ENCODE peak calls at places on chromosomes 16 and 17, in eight cellular contexts. Q is PC-3, Y is breast epithelium, Z is thyroid gland, V is fibroblast of lung, C is lung, U is psoas muscle, A is body of pancreas. B is an unnamed sample. For H3K36me3 and H3K4me1, the result is how much of the 10 kb centered on the place peaks cover.

GRCh38 chr16:78684655-78685400 is 585.4 kb downstream of the WWOX start:
- DNase-seq in A (peak), C (no peak), U (peak), Y (no peak), Q (no peak), Z (no peak), V (peak), B (peak)

GRCh38 chr16:74582984-74583383 is 23.9 kb downstream of the GLG1 start:
- DNase-seq in Y (no peak), A (no peak), C (no peak), V (no peak), U (no peak), Z (no peak), Q (no peak), B (no peak)

GRCh38 chr17:64662774-64663367 is 764 bp upstream of the SMURF2 start:
- DNase-seq in Y (no peak), U (no peak), A (no peak), Z (no peak), C (no peak), V (no peak), Q (peak), B (no peak)

GRCh38 chr17:82948081-82948511 is 108.3 kb upstream of the ZNF750 start:
- DNase-seq in C (no peak), Y (no peak), U (peak), Z (no peak), A (no peak), Q (no peak), V (no peak), B (no peak)

GRCh38 chr17:59845595-59846390 is 47.0 kb downstream of the TUBD1 start:
- DNase-seq in Y (peak), U (peak), V (peak), A (peak), Z (peak), C (peak), Q (peak), B (no peak)

GRCh38 chr16:72221216-72221995 is 49.5 kb upstream of the PMFBP1 start:
- DNase-seq in V (no peak), U (no peak), Y (no peak), Z (no peak), Q (no peak), C (no peak), A (no peak), B (no peak)

GRCh38 chr16:83914091-83914710 is 15.3 kb downstream of the MLYCD start:
- DNase-seq in C (no peak), Z (no peak), V (no peak), A (no peak), Y (no peak), U (no peak), Q (no peak), B (no peak)

GRCh38 chr16:88915639-88916327 is 49.3 kb upstream of the PABPN1L start:
- DNase-seq in V (no peak), C (no peak), Q (no peak), U (no peak), Z (no peak), Y (no peak), A (no peak), B (no peak)

GRCh38 chr16:67538666-67539101 is 10.1 kb downstream of the RIPOR1 start:
- DNase-seq in C (no peak), Q (no peak), Y (no peak), U (no peak), V (peak), A (no peak), Z (no peak), B (no peak)

GRCh38 chr17:34254146-34254545 is 939 bp upstream of the CCL2 start:
- DNase-seq in C (no peak), Z (no peak), Q (no peak), U (no peak), Y (no peak), A (no peak), V (peak), B (no peak)

GRCh38 chr16:84537431-84538151 is 33.1 kb upstream of the MEAK7 start:
- DNase-seq in Q (no peak), A (no peak), Y (no peak), V (no peak), Z (no peak), U (no peak), C (no peak), B (no peak)

GRCh38 chr16:85888405-85889331 is 10.3 kb upstream of the IRF8 start:
- DNase-seq in A (no peak), Q (peak), V (peak), U (no peak), Y (no peak), C (no peak), Z (no peak), B (no peak)

GRCh38 chr17:32350662-32351418 is 883 bp downstream of the ZNF207 start:
- DNase-seq in Z (peak), C (peak), V (peak), Y (peak), Q (peak), U (no peak), A (peak), B (peak)

GRCh38 chr16:10126686-10127085 is 55.5 kb downstream of the GRIN2A start:
- DNase-seq in A (no peak), Q (peak), Y (no peak), U (no peak), Z (no peak), C (no peak), V (peak), B (no peak)

GRCh38 chr16:67277294-67277998 is 1.9 kb upstream of the PLEKHG4 start:
- DNase-seq in Q (peak), C (peak), A (peak), V (peak), Z (no peak), Y (peak), U (peak), B (no peak)

GRCh38 chr17:17682737-17683675 is 1.7 kb downstream of the RAI1 start:
- DNase-seq in Y (no peak), A (peak), C (peak), Q (peak), U (peak), Z (peak), V (peak), B (peak)

GRCh38 chr16:11583171-11583570 is 3.5 kb downstream of the LITAF start:
- DNase-seq in V (peak), Q (no peak), Y (no peak), U (no peak), C (no peak), A (no peak), Z (no peak), B (no peak)

GRCh38 chr16:11586375-11586855 is 304 bp downstream of the LITAF start:
- DNase-seq in Z (no peak), C (no peak), Y (no peak), Q (no peak), A (no peak), U (peak), V (no peak), B (no peak)

GRCh38 chr17:41486809-41487530 is 2.7 kb downstream of the KRT36 start:
- DNase-seq in C (peak), A (peak), Y (no peak), V (no peak), U (no peak), Z (no peak), Q (no peak), B (no peak)

GRCh38 chr16:997440-998051 is 16.0 kb downstream of the SOX8 start:
- DNase-seq in A (peak), Q (peak), Z (no peak), U (no peak), Y (peak), V (peak), C (peak), B (peak)

DNA sequence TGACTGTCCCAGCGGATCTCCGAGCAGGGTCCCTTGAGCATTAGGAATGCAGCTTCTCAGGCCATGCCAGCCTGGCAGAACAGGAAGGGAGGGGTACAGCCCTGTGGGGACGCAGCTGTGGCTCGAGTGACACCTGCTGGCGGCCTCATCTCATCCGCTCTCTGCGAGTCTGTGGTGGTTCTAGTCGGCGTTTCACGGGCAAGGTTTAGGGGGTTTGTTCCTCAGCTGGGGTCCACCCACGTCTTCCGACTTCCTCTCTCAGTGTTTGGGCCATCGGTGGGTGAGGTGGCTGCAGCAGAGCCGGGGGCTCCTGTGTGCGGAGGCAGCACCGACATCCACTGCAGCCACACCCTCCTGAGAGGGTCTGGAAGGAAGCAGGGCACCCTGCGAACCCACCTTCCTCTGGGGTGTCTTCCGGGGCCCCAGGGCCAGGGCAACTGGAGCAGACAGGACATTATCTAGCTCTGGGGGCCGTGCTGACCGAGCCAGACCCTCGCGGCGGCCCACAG is 33.3 kb downstream of the JPH3 start:
- DNase-seq in Q (peak), Z (peak), A (peak), V (peak), U (peak), Y (peak), C (peak), B (no peak)
- TF ChIP-seq CTCF in Q (peak), Z (peak), A (peak), V (peak), U (peak), Y (peak), C (peak), B (peak)

DNA sequence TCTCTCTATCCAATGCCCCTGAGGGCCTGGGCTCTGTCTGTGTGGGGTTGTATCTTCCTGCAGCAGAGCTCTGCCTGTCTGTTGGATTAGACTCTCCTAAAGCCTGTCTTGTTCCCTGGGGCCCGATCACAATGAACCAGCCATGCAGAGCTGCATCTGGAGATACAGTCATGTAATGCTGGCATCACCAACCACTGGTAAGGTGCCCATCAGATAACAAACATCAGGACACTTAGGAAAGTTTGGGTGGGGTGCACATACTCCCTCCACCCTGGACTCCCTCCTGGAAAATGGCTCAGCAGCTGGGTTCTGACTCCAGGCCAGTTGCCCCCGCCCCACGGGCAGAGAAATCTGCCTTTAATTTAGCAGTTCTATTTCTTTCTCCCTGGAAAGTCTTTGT is 61.3 kb upstream of the BRD7 start:
- DNase-seq in Q (no peak), C (peak), A (no peak), U (no peak), Y (no peak), Z (no peak), V (no peak), B (no peak)
- H3K36me3 ChIP-seq in Q (under half), C (under half), A (under half), U (under half), Y (under half), Z (under half), V (under half), B (under half)

GRCh38 chr16:80997139-80997798 is 9.4 kb downstream of the CMC2 start:
- DNase-seq in Y (no peak), C (no peak), V (peak), A (peak), Z (no peak), Q (no peak), U (no peak), B (no peak)

GRCh38 chr16:80997964-80998620 is 8.6 kb downstream of the CMC2 start:
- DNase-seq in U (no peak), A (peak), C (no peak), V (no peak), Q (no peak), Y (no peak), Z (no peak), B (no peak)

GRCh38 chr16:80994451-80994850 is 12.2 kb downstream of the CMC2 start:
- DNase-seq in Z (no peak), Q (peak), Y (no peak), U (no peak), A (no peak), C (no peak), V (peak), B (no peak)

GRCh38 chr16:80993293-80993691 is 13.4 kb downstream of the CMC2 start:
- DNase-seq in Y (no peak), Q (no peak), U (no peak), C (no peak), A (peak), V (peak), Z (no peak), B (no peak)

DNA sequence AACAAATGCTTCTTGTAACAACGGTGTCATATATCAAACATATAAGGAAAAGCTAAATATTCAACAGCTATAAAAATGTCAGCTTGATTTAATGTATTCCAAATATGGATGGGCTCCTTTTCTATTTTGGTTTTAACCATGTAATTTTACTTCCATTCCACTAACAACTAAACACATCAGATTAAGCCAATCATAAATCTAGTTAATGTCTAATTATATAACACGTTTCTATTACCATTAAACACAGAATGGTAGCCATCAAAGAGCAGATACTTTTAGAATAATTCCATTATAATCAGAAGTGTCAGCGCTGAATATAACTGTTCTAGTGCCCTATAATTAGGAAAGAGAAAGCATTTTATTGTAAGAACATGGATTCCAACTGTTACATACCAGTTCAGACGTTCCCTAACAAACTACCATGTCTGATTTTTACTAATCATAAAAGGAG is 10.0 kb downstream of the CMC2 start:
- DNase-seq in C (no peak), U (no peak), Q (no peak), A (no peak), Z (no peak), Y (no peak), V (no peak), B (no peak)
- H3K4me1 ChIP-seq in C (under half), U (under half), Q (under half), A (under half), Z (under half), Y (under half), V (under half), B (under half)

GRCh38 chr16:3879887-3880564 is 487 bp downstream of the CREBBP start:
- DNase-seq in Q (peak), Y (peak), A (peak), V (peak), U (peak), Z (peak), C (peak), B (peak)
- TF ChIP-seq CTCF in Q (no peak), Y (no peak), A (peak), V (peak), U (peak), Z (peak), C (peak), B (no peak)

GRCh38 chr16:64629622-64630021 is 492.2 kb downstream of the CDH11 start:
- DNase-seq in A (no peak), Q (peak), V (peak), Y (no peak), Z (no peak), C (no peak), U (no peak), B (no peak)

GRCh38 chr16:64626771-64627170 is 495.1 kb downstream of the CDH11 start:
- DNase-seq in A (no peak), Z (no peak), U (no peak), Y (no peak), Q (no peak), V (peak), C (no peak), B (no peak)

GRCh38 chr16:64627288-64627687 is 494.6 kb downstream of the CDH11 start:
- DNase-seq in Q (no peak), Y (no peak), Z (no peak), A (no peak), C (no peak), V (no peak), U (no peak), B (no peak)

DNA sequence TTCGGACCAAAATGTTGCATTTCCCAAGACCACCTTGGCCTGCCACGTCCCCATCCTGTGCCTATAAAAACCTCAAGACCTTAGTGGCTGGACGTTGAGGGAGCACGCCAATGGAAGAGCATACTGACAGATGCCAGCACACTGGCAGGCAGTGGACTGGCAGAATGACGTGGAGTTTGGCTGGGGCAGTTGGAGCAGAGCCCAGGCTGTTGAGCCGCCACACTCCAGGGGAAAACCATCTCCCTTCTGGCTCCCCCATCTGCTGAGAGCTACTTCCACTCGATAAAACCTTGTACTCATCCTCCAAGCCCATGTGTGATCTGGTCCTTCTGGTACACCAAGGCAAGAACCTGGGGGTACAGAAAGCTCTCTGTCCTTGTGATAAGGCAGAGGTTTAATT is 494.1 kb downstream of the CDH11 start:
- DNase-seq in C (no peak), U (no peak), Q (no peak), Z (no peak), Y (no peak), A (no peak), V (no peak), B (peak)
- H3K36me3 ChIP-seq in C (under half), U (under half), Q (under half), Z (under half), Y (under half), A (under half), V (under half), B (under half)

B was measured in heart right ventricle.